ENCODE peak calls at places on chromosomes 11 and 22, in five cellular contexts. One of them, this sample, is unnamed.

GRCh38 chr11:95453616-95454118 is 222.7 kb upstream of the SESN3 start:
- DNase-seq in lower lobe of right lung: peak
- DNase-seq in neural progenitor cell: no peak
- DNase-seq in transverse colon: no peak
- DNase-seq in PC-3: peak
- DNase-seq in this sample: peak

GRCh38 chr11:64233913-64234839 is at the start of gene VEGFB:
- DNase-seq in PC-3: peak
- DNase-seq in neural progenitor cell: peak
- DNase-seq in transverse colon: peak
- DNase-seq in lower lobe of right lung: peak
- DNase-seq in this sample: peak

GRCh38 chr22:45435544-45436139 is 22.1 kb downstream of the RIBC2 start:
- DNase-seq in transverse colon: peak
- DNase-seq in PC-3: peak
- DNase-seq in lower lobe of right lung: peak
- DNase-seq in neural progenitor cell: peak
- DNase-seq in this sample: peak

GRCh38 chr11:30583505-30584280 is 2.5 kb downstream of the MPPED2 start:
- DNase-seq in PC-3: no peak
- DNase-seq in neural progenitor cell: peak
- DNase-seq in transverse colon: peak
- DNase-seq in lower lobe of right lung: peak
- DNase-seq in this sample: no peak

GRCh38 chr11:120135838-120136237 is 2.1 kb downstream of the TRIM29 start:
- DNase-seq in neural progenitor cell: no peak
- DNase-seq in transverse colon: no peak
- DNase-seq in lower lobe of right lung: peak
- DNase-seq in PC-3: no peak
- DNase-seq in this sample: no peak

GRCh38 chr11:10855295-10855694 is 2.6 kb downstream of the ZBED5 start:
- DNase-seq in lower lobe of right lung: no peak
- DNase-seq in PC-3: no peak
- DNase-seq in neural progenitor cell: no peak
- DNase-seq in transverse colon: no peak
- DNase-seq in this sample: no peak

GRCh38 chr11:86978756-86979608 is 23.8 kb upstream of the FZD4 start:
- DNase-seq in lower lobe of right lung: no peak
- DNase-seq in PC-3: peak
- DNase-seq in transverse colon: no peak
- DNase-seq in neural progenitor cell: peak
- DNase-seq in this sample: no peak

GRCh38 chr11:83508804-83509203 is 222.6 kb upstream of the CCDC90B start:
- DNase-seq in neural progenitor cell: no peak
- DNase-seq in PC-3: no peak
- DNase-seq in lower lobe of right lung: peak
- DNase-seq in transverse colon: peak
- DNase-seq in this sample: no peak

GRCh38 chr11:47786373-47786772 is 19.2 kb upstream of the FNBP4 start:
- DNase-seq in transverse colon: no peak
- DNase-seq in neural progenitor cell: no peak
- DNase-seq in lower lobe of right lung: no peak
- DNase-seq in PC-3: no peak
- DNase-seq in this sample: peak

GRCh38 chr11:19938051-19938856 is 222.0 kb downstream of the DBX1 start:
- DNase-seq in PC-3: peak
- DNase-seq in transverse colon: peak
- DNase-seq in neural progenitor cell: peak
- DNase-seq in lower lobe of right lung: peak
- DNase-seq in this sample: no peak

GRCh38 chr11:117221775-117222517 is 9.9 kb downstream of the PCSK7 start:
- DNase-seq in PC-3: peak
- DNase-seq in lower lobe of right lung: no peak
- DNase-seq in transverse colon: peak
- DNase-seq in neural progenitor cell: no peak
- DNase-seq in this sample: no peak

GRCh38 chr11:76609736-76610370 is 60.7 kb downstream of the LRRC32 start:
- DNase-seq in lower lobe of right lung: no peak
- DNase-seq in transverse colon: no peak
- DNase-seq in PC-3: no peak
- DNase-seq in neural progenitor cell: no peak
- DNase-seq in this sample: peak

GRCh38 chr11:121555172-121555571 is 102.4 kb upstream of the SORL1-AS1 start:
- DNase-seq in lower lobe of right lung: no peak
- DNase-seq in PC-3: no peak
- DNase-seq in transverse colon: no peak
- DNase-seq in neural progenitor cell: no peak
- DNase-seq in this sample: no peak

GRCh38 chr11:47552086-47552580 is 799 bp downstream of the CELF1 start:
- DNase-seq in neural progenitor cell: peak
- DNase-seq in PC-3: peak
- DNase-seq in lower lobe of right lung: no peak
- DNase-seq in transverse colon: no peak
- DNase-seq in this sample: no peak

GRCh38 chr11:104011031-104011430 is 25.4 kb upstream of the DDI1 start:
- DNase-seq in lower lobe of right lung: no peak
- DNase-seq in neural progenitor cell: no peak
- DNase-seq in PC-3: no peak
- DNase-seq in transverse colon: no peak
- DNase-seq in this sample: no peak

GRCh38 chr11:12537778-12538401 is 136.3 kb upstream of the TEAD1 start:
- DNase-seq in PC-3: no peak
- DNase-seq in neural progenitor cell: no peak
- DNase-seq in lower lobe of right lung: no peak
- DNase-seq in transverse colon: no peak
- DNase-seq in this sample: no peak

GRCh38 chr11:32438883-32439487 is 3.6 kb upstream of the WT1 start:
- DNase-seq in transverse colon: no peak
- DNase-seq in lower lobe of right lung: no peak
- DNase-seq in PC-3: no peak
- DNase-seq in neural progenitor cell: peak
- DNase-seq in this sample: no peak

GRCh38 chr11:77672276-77672675 is 34.7 kb upstream of the CLNS1A start:
- DNase-seq in PC-3: peak
- DNase-seq in transverse colon: peak
- DNase-seq in neural progenitor cell: no peak
- DNase-seq in lower lobe of right lung: no peak
- DNase-seq in this sample: no peak

GRCh38 chr11:17954395-17955252 is 58.2 kb downstream of the SERGEF start:
- DNase-seq in PC-3: no peak
- DNase-seq in lower lobe of right lung: no peak
- DNase-seq in transverse colon: no peak
- DNase-seq in neural progenitor cell: no peak
- DNase-seq in this sample: peak

GRCh38 chr11:17952487-17952886 is 60.4 kb downstream of the SERGEF start:
- DNase-seq in neural progenitor cell: no peak
- DNase-seq in PC-3: no peak
- DNase-seq in transverse colon: no peak
- DNase-seq in lower lobe of right lung: no peak
- DNase-seq in this sample: no peak

DNA sequence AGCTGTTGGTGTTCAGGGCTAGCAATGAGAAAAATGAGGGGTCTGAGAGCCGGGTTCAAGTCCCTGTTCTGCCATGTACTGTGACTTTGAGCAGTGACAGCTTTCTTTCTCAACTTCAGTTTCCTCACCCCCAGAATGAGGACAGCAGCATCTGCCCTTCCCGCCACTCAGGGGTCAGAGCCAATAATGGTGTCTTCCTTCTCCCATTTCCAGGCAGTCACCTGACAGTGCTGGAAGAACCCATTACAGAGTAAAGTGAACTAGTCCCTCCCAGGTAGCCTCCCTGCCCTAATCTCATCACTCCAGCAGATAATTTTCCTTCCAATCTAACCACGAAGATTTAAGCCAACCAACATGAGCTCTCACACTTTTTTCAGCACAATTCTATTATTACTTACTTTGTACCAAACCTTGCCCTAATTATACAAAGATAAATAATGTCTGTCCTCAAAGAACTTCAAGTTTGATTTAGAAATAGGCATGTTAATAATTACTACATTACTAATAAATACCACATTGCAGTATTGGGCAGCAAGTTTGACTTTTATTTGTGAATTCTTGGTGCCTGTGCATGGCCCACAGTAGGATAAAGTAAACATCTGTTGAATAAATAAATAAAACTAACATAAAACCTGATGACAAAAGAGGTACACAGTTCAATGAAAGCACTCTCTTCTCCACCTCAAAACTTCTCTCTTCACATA is 61.0 kb downstream of the SERGEF start:
- DNase-seq in transverse colon: no peak
- DNase-seq in PC-3: no peak
- DNase-seq in lower lobe of right lung: no peak
- DNase-seq in neural progenitor cell: no peak
- DNase-seq in this sample: no peak
- TF ChIP-seq CTCF in transverse colon: no peak
- TF ChIP-seq CTCF in PC-3: no peak
- TF ChIP-seq CTCF in lower lobe of right lung: no peak
- TF ChIP-seq CTCF in neural progenitor cell: no peak
- TF ChIP-seq CTCF in this sample: no peak

DNA sequence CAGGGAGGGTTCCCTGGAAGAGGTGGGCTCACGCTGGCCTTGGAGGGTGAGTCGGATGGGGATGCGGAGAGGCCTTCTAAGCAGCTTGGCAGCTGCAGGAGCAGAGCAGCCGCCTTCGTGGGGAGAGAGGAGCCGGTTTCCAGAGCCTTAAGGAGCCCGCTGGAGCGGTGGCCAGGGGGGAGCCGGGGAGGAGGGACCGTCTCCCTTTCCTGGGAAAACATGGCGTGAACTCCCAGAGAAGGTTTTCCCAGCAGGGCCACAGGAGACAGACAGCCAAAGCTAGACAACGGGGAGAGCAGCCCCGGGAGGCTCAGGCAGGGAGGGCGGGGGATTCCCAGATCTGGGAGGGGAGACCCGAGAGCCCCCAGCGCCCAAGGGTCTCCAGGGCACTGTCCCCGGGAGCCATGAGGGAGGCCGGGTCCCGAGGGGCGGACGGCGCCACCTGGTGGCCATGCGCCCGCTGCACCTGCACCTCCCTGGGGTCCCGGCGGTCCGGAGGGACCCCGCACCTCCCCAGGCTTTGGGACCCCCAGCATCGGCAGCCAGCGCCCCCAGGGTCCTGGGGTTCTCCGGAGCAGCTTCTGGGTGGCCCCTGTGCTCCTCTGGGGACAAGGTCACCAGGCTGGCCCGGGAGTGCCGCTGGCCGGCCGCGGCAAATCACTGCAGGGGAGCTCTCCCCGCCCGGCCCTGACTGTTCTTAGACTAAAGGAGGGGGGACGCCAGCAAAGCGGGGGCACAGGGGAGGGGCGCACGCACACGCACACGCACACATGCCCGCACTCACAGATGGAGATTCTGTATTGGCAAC is 2.4 kb upstream of the SYT8 start:
- DNase-seq in PC-3: peak
- DNase-seq in neural progenitor cell: peak
- DNase-seq in lower lobe of right lung: peak
- DNase-seq in transverse colon: peak
- DNase-seq in this sample: no peak
- H3K27ac ChIP-seq in PC-3: no peak
- H3K27ac ChIP-seq in neural progenitor cell: no peak
- H3K27ac ChIP-seq in lower lobe of right lung: peak
- H3K27ac ChIP-seq in transverse colon: no peak
- H3K27ac ChIP-seq in this sample: no peak

DNA sequence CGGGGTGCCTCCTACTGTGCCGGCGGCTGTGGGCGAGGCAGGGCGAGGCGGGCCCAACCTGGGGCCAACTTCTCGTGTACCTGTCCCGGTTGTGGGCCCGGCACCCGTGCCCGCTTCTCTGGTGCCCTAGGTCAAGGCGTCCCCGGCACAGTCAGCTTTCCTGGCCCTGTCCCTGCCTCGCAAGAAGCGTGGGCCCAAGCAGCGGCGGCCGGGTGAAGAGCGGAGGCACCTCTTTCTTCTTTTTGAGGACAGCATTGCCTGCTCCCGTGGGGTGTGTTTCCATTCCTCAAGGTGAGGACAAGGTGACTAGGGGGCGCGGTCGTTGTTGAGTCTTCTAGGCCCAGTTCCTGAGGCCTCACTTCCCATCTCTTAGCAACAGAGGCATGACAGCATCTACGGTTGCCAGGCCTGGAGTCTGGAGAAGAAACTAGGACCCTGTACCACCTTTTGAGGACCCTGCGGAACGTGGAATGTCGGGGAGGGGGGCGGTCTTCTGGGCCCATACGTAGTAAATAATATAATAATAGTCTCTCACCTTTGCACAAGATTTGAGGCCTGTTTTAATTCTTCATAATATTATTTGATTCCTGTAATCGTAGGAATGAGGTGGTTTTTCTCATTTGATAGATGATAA is 418 bp downstream of the ACO2 start:
- DNase-seq in neural progenitor cell: peak
- DNase-seq in transverse colon: peak
- DNase-seq in lower lobe of right lung: no peak
- DNase-seq in PC-3: peak
- DNase-seq in this sample: no peak
- TF ChIP-seq CTCF in neural progenitor cell: no peak
- TF ChIP-seq CTCF in transverse colon: no peak
- TF ChIP-seq CTCF in lower lobe of right lung: no peak
- TF ChIP-seq CTCF in PC-3: no peak
- TF ChIP-seq CTCF in this sample: no peak

DNA sequence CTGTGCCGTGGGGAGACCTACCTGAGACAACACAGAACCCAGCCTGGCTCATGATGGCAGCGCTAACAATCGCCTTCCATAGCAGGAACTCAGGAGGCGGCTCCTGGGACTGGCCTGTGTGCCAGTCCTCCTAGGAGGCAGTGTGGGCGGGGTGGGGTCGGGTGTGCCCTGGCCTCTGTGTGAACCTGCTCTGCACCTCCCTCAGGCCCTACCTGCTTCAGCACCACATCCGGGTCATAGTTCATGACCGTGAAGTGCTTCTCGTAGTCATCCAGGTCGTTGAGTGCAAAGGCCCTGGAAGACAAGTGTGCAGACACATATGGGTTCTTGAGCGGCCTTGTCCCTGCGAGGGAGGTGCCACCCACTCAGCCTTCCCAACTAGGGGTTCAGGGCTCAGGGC is 15.3 kb downstream of the TTLL12 start:
- DNase-seq in neural progenitor cell: no peak
- DNase-seq in transverse colon: peak
- DNase-seq in PC-3: no peak
- DNase-seq in lower lobe of right lung: no peak
- DNase-seq in this sample: no peak
- H3K27ac ChIP-seq in neural progenitor cell: no peak
- H3K27ac ChIP-seq in transverse colon: peak
- H3K27ac ChIP-seq in PC-3: no peak
- H3K27ac ChIP-seq in lower lobe of right lung: no peak
- H3K27ac ChIP-seq in this sample: no peak

GRCh38 chr22:38066381-38067027 is 9.3 kb downstream of the PICK1 start:
- DNase-seq in PC-3: no peak
- DNase-seq in transverse colon: no peak
- DNase-seq in neural progenitor cell: no peak
- DNase-seq in lower lobe of right lung: no peak
- DNase-seq in this sample: no peak
- TF ChIP-seq CTCF in PC-3: no peak
- TF ChIP-seq CTCF in transverse colon: no peak
- TF ChIP-seq CTCF in neural progenitor cell: no peak
- TF ChIP-seq CTCF in lower lobe of right lung: no peak
- TF ChIP-seq CTCF in this sample: peak

GRCh38 chr22:25448435-25449051 is 115.9 kb upstream of the GRK3 start:
- DNase-seq in lower lobe of right lung: no peak
- DNase-seq in transverse colon: no peak
- DNase-seq in PC-3: peak
- DNase-seq in neural progenitor cell: peak
- DNase-seq in this sample: no peak
- H3K27ac ChIP-seq in lower lobe of right lung: peak
- H3K27ac ChIP-seq in transverse colon: peak
- H3K27ac ChIP-seq in PC-3: no peak
- H3K27ac ChIP-seq in neural progenitor cell: no peak
- H3K27ac ChIP-seq in this sample: peak

This sample was measured in dorsolateral prefrontal cortex.